ENCODE peak calls at places on chromosomes 6 and 20, in nine cellular contexts. X, Z, B, I, R, V, Y, D and W are unnamed samples.

GRCh38 chr6:144415835-144416237 is 130.7 kb downstream of the UTRN start:
- DNase-seq in Z (no peak), B (no peak), X (no peak), V (peak; percentile 18), Y (no peak), I (no peak), R (no peak), D (no peak), W (peak; percentile 47)

GRCh38 chr6:66361886-66362285 is 654.9 kb upstream of the EYS start:
- DNase-seq in I (no peak), V (no peak), D (no peak), X (no peak), R (no peak), B (no peak), Z (no peak), Y (no peak), W (no peak)

GRCh38 chr6:71393471-71393870 is 104.9 kb downstream of the OGFRL1 start:
- DNase-seq in R (no peak), V (peak; percentile 13), I (no peak), Y (no peak), Z (no peak), D (no peak), X (no peak), B (no peak), W (no peak)

GRCh38 chr6:139342957-139343750 is 31.3 kb downstream of the CITED2 start:
- DNase-seq in B (no peak), V (no peak), I (no peak), Z (no peak), D (no peak), Y (no peak), X (no peak), R (no peak), W (no peak)

GRCh38 chr6:113978084-113978675 is 7.2 kb upstream of the HDAC2 start:
- DNase-seq in D (no peak), R (no peak), V (no peak), B (no peak), Z (no peak), X (no peak), I (no peak), Y (no peak), W (no peak)

GRCh38 chr6:46376562-46376969 is 114.7 kb downstream of the RCAN2 start:
- DNase-seq in I (no peak), Y (no peak), B (peak; percentile 61), R (no peak), X (no peak), V (no peak), D (no peak), Z (no peak), W (no peak)

GRCh38 chr6:64006246-64006645 is 370.6 kb downstream of the PHF3 start:
- DNase-seq in R (no peak), Y (no peak), D (no peak), Z (no peak), X (no peak), I (no peak), B (no peak), V (no peak), W (no peak)

GRCh38 chr6:11053307-11053706 is 9.2 kb upstream of the ELOVL2 start:
- DNase-seq in I (no peak), V (no peak), D (no peak), Y (no peak), R (no peak), X (no peak), Z (no peak), B (no peak), W (no peak)

GRCh38 chr20:36407196-36407733 is 101.1 kb downstream of the DLGAP4 start:
- DNase-seq in I (no peak), Y (no peak), B (no peak), Z (no peak), D (no peak), X (no peak), R (no peak), V (peak; percentile 44), W (no peak)

GRCh38 chr6:129672883-129673631 is 36.9 kb downstream of the ARHGAP18 start:
- DNase-seq in V (peak; percentile 49), Z (no peak), Y (no peak), I (no peak), D (no peak), B (no peak), R (no peak), X (peak; percentile 54), W (peak; percentile 85)

GRCh38 chr6:3697609-3698008 is 53.9 kb downstream of the PXDC1 start:
- DNase-seq in I (no peak), Z (no peak), B (no peak), X (no peak), D (no peak), V (peak; percentile 96), Y (no peak), R (peak; percentile 21), W (peak; percentile 63)

GRCh38 chr6:98971303-98971702 is 23.6 kb upstream of the FBXL4 start:
- DNase-seq in B (no peak), X (no peak), R (no peak), V (no peak), I (no peak), Z (no peak), Y (no peak), D (no peak), W (no peak)

GRCh38 chr20:51417245-51417560 is 125.3 kb downstream of the NFATC2 start:
- DNase-seq in B (no peak), Y (no peak), R (no peak), D (no peak), V (no peak), X (no peak), Z (no peak), I (no peak), W (no peak)

GRCh38 chr20:54433653-54434052 is 41.7 kb upstream of the DOK5 start:
- DNase-seq in I (no peak), X (no peak), Z (peak; percentile 73), B (no peak), D (no peak), R (no peak), V (no peak), Y (no peak), W (no peak)

GRCh38 chr6:89585156-89585555 is 53.4 kb downstream of the LYRM2 start:
- DNase-seq in D (no peak), Y (no peak), R (no peak), X (no peak), I (no peak), V (no peak), B (no peak), Z (no peak), W (no peak)

GRCh38 chr6:44074383-44075136 is 52.7 kb downstream of the MRPL14 start:
- DNase-seq in D (peak; percentile 84), B (peak; percentile 62), R (no peak), Y (peak; percentile 44), X (peak; percentile 86), I (peak; percentile 52), Z (no peak), V (peak; percentile 81), W (no peak)

GRCh38 chr20:3970016-3970415 is 45.3 kb downstream of the RNF24 start:
- DNase-seq in D (no peak), Y (no peak), X (no peak), B (no peak), R (no peak), V (no peak), Z (no peak), I (no peak), W (no peak)